ENCODE peak calls at places on chromosomes 2 and 18, in ten cellular contexts. Z, F, R, N, S, P, G, J, K and H are unnamed samples.
A peak's percentile ranks its signal among the peaks of the same experiment; 100 is the strongest.

GRCh38 chr2:10232096-10232815 is 70.4 kb upstream of the HPCAL1 start:
- DNase-seq in Z (no peak), F (peak; percentile 7), R (no peak), N (no peak), S (no peak), P (no peak), G (no peak), J (no peak), K (no peak), H (no peak)

GRCh38 chr2:30789670-30790210 is 17.5 kb downstream of the CAPN13 start:
- DNase-seq in Z (no peak), F (no peak), R (no peak), N (no peak), S (no peak), P (peak; percentile 54), G (no peak), J (no peak), K (no peak), H (no peak)

GRCh38 chr2:239703834-239704233 is 303.0 kb upstream of the HDAC4 start:
- DNase-seq in Z (no peak), F (no peak), R (no peak), N (no peak), S (no peak), P (no peak), G (no peak), J (no peak), K (no peak), H (no peak)

GRCh38 chr2:134465706-134466105 is 211.8 kb downstream of the MGAT5 start:
- DNase-seq in Z (no peak), F (no peak), R (no peak), N (no peak), S (no peak), P (no peak), G (no peak), J (no peak), K (no peak), H (peak; percentile 25)

GRCh38 chr2:232139171-232139594 is 177.7 kb downstream of the DIS3L2 start:
- DNase-seq in Z (no peak), F (no peak), R (no peak), N (no peak), S (no peak), P (no peak), G (peak; percentile 19), J (no peak), K (no peak), H (no peak)

GRCh38 chr2:230787101-230787500 is 74.5 kb downstream of the CAB39 start:
- DNase-seq in Z (no peak), F (no peak), R (no peak), N (no peak), S (no peak), P (no peak), G (no peak), J (no peak), K (no peak), H (no peak)

GRCh38 chr2:223949241-223949640 is 4.1 kb upstream of the WDFY1 start:
- DNase-seq in Z (no peak), F (no peak), R (no peak), N (no peak), S (no peak), P (no peak), G (peak; percentile 67), J (no peak), K (no peak), H (no peak)

GRCh38 chr2:110713508-110714362 is 18.6 kb upstream of the ACOXL start:
- DNase-seq in Z (no peak), F (no peak), R (peak; percentile 66), N (no peak), S (no peak), P (no peak), G (no peak), J (no peak), K (no peak), H (no peak)

GRCh38 chr2:179915395-179915992 is 54.1 kb upstream of the ZNF385B start:
- DNase-seq in Z (no peak), F (no peak), R (no peak), N (no peak), S (no peak), P (no peak), G (no peak), J (no peak), K (no peak), H (no peak)

GRCh38 chr2:30172622-30173021 is 25.8 kb downstream of the YPEL5 start:
- DNase-seq in Z (no peak), F (no peak), R (no peak), N (no peak), S (no peak), P (no peak), G (no peak), J (no peak), K (no peak), H (no peak)

GRCh38 chr18:3706279-3707097 is 256.5 kb downstream of the TGIF1 start:
- DNase-seq in Z (no peak), F (no peak), R (no peak), N (no peak), S (no peak), P (no peak), G (no peak), J (no peak), K (no peak), H (no peak)

GRCh38 chr2:106138904-106139574 is 55.1 kb downstream of the UXS1 start:
- DNase-seq in Z (no peak), F (no peak), R (no peak), N (no peak), S (no peak), P (no peak), G (no peak), J (no peak), K (no peak), H (no peak)

GRCh38 chr2:171811229-171811628 is 82.8 kb downstream of the SLC25A12 start:
- DNase-seq in Z (no peak), F (no peak), R (peak; percentile 54), N (no peak), S (no peak), P (no peak), G (peak; percentile 42), J (no peak), K (no peak), H (peak; percentile 39)

GRCh38 chr2:85423525-85423924 is 5.0 kb downstream of the SH2D6 start:
- DNase-seq in Z (no peak), F (no peak), R (no peak), N (no peak), S (no peak), P (no peak), G (no peak), J (no peak), K (no peak), H (peak; percentile 74)

GRCh38 chr2:63049291-63050185 is 1.1 kb upstream of the OTX1 start:
- DNase-seq in Z (no peak), F (peak; percentile 51), R (peak; percentile 34), N (no peak), S (no peak), P (peak; percentile 65), G (no peak), J (no peak), K (no peak), H (peak; percentile 40)

GRCh38 chr18:394997-395383 is 105.5 kb downstream of the COLEC12 start:
- DNase-seq in Z (no peak), F (no peak), R (no peak), N (no peak), S (no peak), P (no peak), G (no peak), J (no peak), K (no peak), H (peak; percentile 72)

GRCh38 chr2:168311265-168311925 is 64.0 kb upstream of the STK39 start:
- DNase-seq in Z (no peak), F (no peak), R (peak; percentile 13), N (no peak), S (no peak), P (no peak), G (no peak), J (no peak), K (no peak), H (peak; percentile 33)

GRCh38 chr2:111111101-111111755 is 9.5 kb upstream of the BCL2L11 start:
- DNase-seq in Z (no peak), F (no peak), R (peak; percentile 24), N (no peak), S (no peak), P (no peak), G (no peak), J (no peak), K (peak; percentile 50), H (no peak)

GRCh38 chr18:2540575-2540974 is 30.7 kb downstream of the METTL4 start:
- DNase-seq in Z (no peak), F (no peak), R (no peak), N (no peak), S (no peak), P (no peak), G (no peak), J (no peak), K (no peak), H (peak; percentile 79)

GRCh38 chr2:8477511-8478132 is 204.2 kb upstream of the ID2 start:
- DNase-seq in Z (no peak), F (no peak), R (no peak), N (peak; percentile 75), S (no peak), P (no peak), G (peak; percentile 94), J (no peak), K (no peak), H (peak; percentile 53)

GRCh38 chr2:16525265-16525887 is 140.3 kb downstream of the CYRIA start:
- DNase-seq in Z (no peak), F (peak; percentile 81), R (peak; percentile 59), N (no peak), S (peak; percentile 44), P (peak; percentile 65), G (peak; percentile 44), J (no peak), K (no peak), H (peak; percentile 22)

GRCh38 chr2:130827502-130828251 is 9.0 kb upstream of the ARHGEF4 start:
- DNase-seq in Z (no peak), F (no peak), R (peak; percentile 82), N (no peak), S (peak; percentile 59), P (peak; percentile 76), G (no peak), J (no peak), K (no peak), H (no peak)

GRCh38 chr2:128364441-128364911 is 45.8 kb upstream of the HS6ST1 start:
- DNase-seq in Z (no peak), F (no peak), R (no peak), N (no peak), S (no peak), P (no peak), G (no peak), J (no peak), K (no peak), H (no peak)

GRCh38 chr2:146677280-146677679 is 1167.5 kb upstream of the ACVR2A start:
- DNase-seq in Z (no peak), F (peak; percentile 20), R (peak; percentile 12), N (no peak), S (no peak), P (no peak), G (no peak), J (no peak), K (no peak), H (no peak)